ENCODE peak calls at places on chromosomes 3 and 15, in four cellular contexts. One of them, this sample, is unnamed.

GRCh38 chr3:85251766-85252165 is 293.0 kb downstream of the CADM2 start:
- DNase-seq in mammary epithelial cell: no peak
- DNase-seq in NCI-H1092 treated with DMSO at 0.1 percent for 48 hours: no peak
- DNase-seq in AG10803: no peak
- DNase-seq in this sample: no peak

GRCh38 chr3:172201136-172201989 is 162.0 kb downstream of the FNDC3B start:
- DNase-seq in mammary epithelial cell: peak
- DNase-seq in NCI-H1092 treated with DMSO at 0.1 percent for 48 hours: peak
- DNase-seq in AG10803: peak
- DNase-seq in this sample: no peak

GRCh38 chr15:44144193-44144592 is 50.9 kb downstream of the FRMD5 start:
- DNase-seq in mammary epithelial cell: no peak
- DNase-seq in NCI-H1092 treated with DMSO at 0.1 percent for 48 hours: no peak
- DNase-seq in AG10803: no peak
- DNase-seq in this sample: no peak

GRCh38 chr15:75790631-75791336 is 52.5 kb upstream of the UBE2Q2 start:
- DNase-seq in mammary epithelial cell: no peak
- DNase-seq in NCI-H1092 treated with DMSO at 0.1 percent for 48 hours: no peak
- DNase-seq in AG10803: no peak
- DNase-seq in this sample: no peak

GRCh38 chr15:91135201-91136130 is 35.4 kb downstream of the SV2B start:
- DNase-seq in mammary epithelial cell: no peak
- DNase-seq in NCI-H1092 treated with DMSO at 0.1 percent for 48 hours: no peak
- DNase-seq in AG10803: no peak
- DNase-seq in this sample: no peak

GRCh38 chr3:14306167-14306566 is 96.2 kb upstream of the SLC6A6 start:
- DNase-seq in mammary epithelial cell: no peak
- DNase-seq in NCI-H1092 treated with DMSO at 0.1 percent for 48 hours: no peak
- DNase-seq in AG10803: no peak
- DNase-seq in this sample: no peak

GRCh38 chr3:170572665-170573253 is 13.1 kb downstream of the SLC7A14 start:
- DNase-seq in mammary epithelial cell: peak
- DNase-seq in NCI-H1092 treated with DMSO at 0.1 percent for 48 hours: no peak
- DNase-seq in AG10803: peak
- DNase-seq in this sample: no peak

GRCh38 chr3:149087208-149087607 is 875 bp upstream of the HLTF start:
- DNase-seq in mammary epithelial cell: no peak
- DNase-seq in NCI-H1092 treated with DMSO at 0.1 percent for 48 hours: no peak
- DNase-seq in AG10803: no peak
- DNase-seq in this sample: no peak

GRCh38 chr15:72585659-72586058 is 68.8 kb upstream of the GOLGA6B start:
- DNase-seq in mammary epithelial cell: peak
- DNase-seq in NCI-H1092 treated with DMSO at 0.1 percent for 48 hours: no peak
- DNase-seq in AG10803: peak
- DNase-seq in this sample: no peak

GRCh38 chr3:19149388-19149787 is 1.1 kb downstream of the KCNH8 start:
- DNase-seq in mammary epithelial cell: no peak
- DNase-seq in NCI-H1092 treated with DMSO at 0.1 percent for 48 hours: no peak
- DNase-seq in AG10803: peak
- DNase-seq in this sample: no peak

GRCh38 chr3:19946291-19946831 is 536 bp upstream of the RAB5A start:
- DNase-seq in mammary epithelial cell: no peak
- DNase-seq in NCI-H1092 treated with DMSO at 0.1 percent for 48 hours: no peak
- DNase-seq in AG10803: no peak
- DNase-seq in this sample: peak

GRCh38 chr3:61669676-61670299 is 108.4 kb downstream of the PTPRG start:
- DNase-seq in mammary epithelial cell: peak
- DNase-seq in NCI-H1092 treated with DMSO at 0.1 percent for 48 hours: no peak
- DNase-seq in AG10803: no peak
- DNase-seq in this sample: no peak

GRCh38 chr3:71987828-71988227 is 202.9 kb upstream of the PROK2 start:
- DNase-seq in mammary epithelial cell: no peak
- DNase-seq in NCI-H1092 treated with DMSO at 0.1 percent for 48 hours: no peak
- DNase-seq in AG10803: peak
- DNase-seq in this sample: no peak

GRCh38 chr15:40103124-40103858 is 5.4 kb downstream of the BMF start:
- DNase-seq in mammary epithelial cell: peak
- DNase-seq in NCI-H1092 treated with DMSO at 0.1 percent for 48 hours: peak
- DNase-seq in AG10803: peak
- DNase-seq in this sample: no peak

GRCh38 chr3:127637546-127637945 is 8.6 kb downstream of the PODXL2 start:
- DNase-seq in mammary epithelial cell: no peak
- DNase-seq in NCI-H1092 treated with DMSO at 0.1 percent for 48 hours: no peak
- DNase-seq in AG10803: peak
- DNase-seq in this sample: peak

GRCh38 chr3:114519415-114519814 is 225.6 kb downstream of the TIGIT start:
- DNase-seq in mammary epithelial cell: peak
- DNase-seq in NCI-H1092 treated with DMSO at 0.1 percent for 48 hours: no peak
- DNase-seq in AG10803: peak
- DNase-seq in this sample: no peak

GRCh38 chr3:48639944-48640606 is 4.8 kb upstream of the SLC26A6 start:
- DNase-seq in mammary epithelial cell: no peak
- DNase-seq in NCI-H1092 treated with DMSO at 0.1 percent for 48 hours: no peak
- DNase-seq in AG10803: no peak
- DNase-seq in this sample: no peak

GRCh38 chr3:58260261-58260731 is 22.7 kb downstream of the ABHD6 start:
- DNase-seq in mammary epithelial cell: peak
- DNase-seq in NCI-H1092 treated with DMSO at 0.1 percent for 48 hours: no peak
- DNase-seq in AG10803: peak
- DNase-seq in this sample: no peak

GRCh38 chr3:33722626-33723370 is 4.7 kb upstream of the CLASP2 start:
- DNase-seq in mammary epithelial cell: no peak
- DNase-seq in NCI-H1092 treated with DMSO at 0.1 percent for 48 hours: no peak
- DNase-seq in AG10803: peak
- DNase-seq in this sample: no peak

GRCh38 chr15:87461621-87462020 is 794.9 kb downstream of the NTRK3 start:
- DNase-seq in mammary epithelial cell: peak
- DNase-seq in NCI-H1092 treated with DMSO at 0.1 percent for 48 hours: no peak
- DNase-seq in AG10803: peak
- DNase-seq in this sample: no peak

GRCh38 chr3:11434017-11434526 is 161.9 kb downstream of the ATG7 start:
- DNase-seq in mammary epithelial cell: no peak
- DNase-seq in NCI-H1092 treated with DMSO at 0.1 percent for 48 hours: no peak
- DNase-seq in AG10803: peak
- DNase-seq in this sample: no peak

GRCh38 chr3:165359005-165359404 is 162.8 kb upstream of the SLITRK3 start:
- DNase-seq in mammary epithelial cell: no peak
- DNase-seq in NCI-H1092 treated with DMSO at 0.1 percent for 48 hours: no peak
- DNase-seq in AG10803: no peak
- DNase-seq in this sample: no peak

GRCh38 chr15:74489518-74490338 is 28.8 kb upstream of the UBL7 start:
- DNase-seq in mammary epithelial cell: peak
- DNase-seq in NCI-H1092 treated with DMSO at 0.1 percent for 48 hours: peak
- DNase-seq in AG10803: peak
- DNase-seq in this sample: peak

GRCh38 chr3:107963581-107963980 is 127.2 kb downstream of the CD47 start:
- DNase-seq in mammary epithelial cell: no peak
- DNase-seq in NCI-H1092 treated with DMSO at 0.1 percent for 48 hours: no peak
- DNase-seq in AG10803: no peak
- DNase-seq in this sample: no peak

GRCh38 chr3:172125963-172126403 is 86.6 kb downstream of the FNDC3B start:
- DNase-seq in mammary epithelial cell: no peak
- DNase-seq in NCI-H1092 treated with DMSO at 0.1 percent for 48 hours: no peak
- DNase-seq in AG10803: peak
- DNase-seq in this sample: no peak

GRCh38 chr3:14428087-14429067 is 26.0 kb downstream of the SLC6A6 start:
- DNase-seq in mammary epithelial cell: no peak
- DNase-seq in NCI-H1092 treated with DMSO at 0.1 percent for 48 hours: peak
- DNase-seq in AG10803: no peak
- DNase-seq in this sample: no peak

GRCh38 chr15:89112341-89112971 is 24.2 kb downstream of the ABHD2 start:
- DNase-seq in mammary epithelial cell: no peak
- DNase-seq in NCI-H1092 treated with DMSO at 0.1 percent for 48 hours: no peak
- DNase-seq in AG10803: peak
- DNase-seq in this sample: no peak

GRCh38 chr3:10992017-10992945 is at the start of gene SLC6A1:
- DNase-seq in mammary epithelial cell: no peak
- DNase-seq in NCI-H1092 treated with DMSO at 0.1 percent for 48 hours: peak
- DNase-seq in AG10803: no peak
- DNase-seq in this sample: no peak

GRCh38 chr15:63974036-63974435 is 72.2 kb downstream of the DAPK2 start:
- DNase-seq in mammary epithelial cell: no peak
- DNase-seq in NCI-H1092 treated with DMSO at 0.1 percent for 48 hours: no peak
- DNase-seq in AG10803: peak
- DNase-seq in this sample: no peak

GRCh38 chr3:38247366-38248035 is 18.1 kb upstream of the SLC22A13 start:
- DNase-seq in mammary epithelial cell: peak
- DNase-seq in NCI-H1092 treated with DMSO at 0.1 percent for 48 hours: peak
- DNase-seq in AG10803: peak
- DNase-seq in this sample: no peak

GRCh38 chr3:177337548-177338331 is 140.5 kb upstream of the TBL1XR1 start:
- DNase-seq in mammary epithelial cell: peak
- DNase-seq in NCI-H1092 treated with DMSO at 0.1 percent for 48 hours: no peak
- DNase-seq in AG10803: peak
- DNase-seq in this sample: peak

GRCh38 chr3:113663324-113663750 is 33.1 kb downstream of the USF3 start:
- DNase-seq in mammary epithelial cell: no peak
- DNase-seq in NCI-H1092 treated with DMSO at 0.1 percent for 48 hours: no peak
- DNase-seq in AG10803: no peak
- DNase-seq in this sample: no peak

GRCh38 chr15:58182460-58183163 is 44.4 kb downstream of the AQP9 start:
- DNase-seq in mammary epithelial cell: peak
- DNase-seq in NCI-H1092 treated with DMSO at 0.1 percent for 48 hours: peak
- DNase-seq in AG10803: peak
- DNase-seq in this sample: peak

GRCh38 chr15:41801185-41801584 is 26.7 kb upstream of the JMJD7 start:
- DNase-seq in mammary epithelial cell: no peak
- DNase-seq in NCI-H1092 treated with DMSO at 0.1 percent for 48 hours: no peak
- DNase-seq in AG10803: no peak
- DNase-seq in this sample: no peak

GRCh38 chr3:192494176-192494575 is 233.2 kb downstream of the FGF12 start:
- DNase-seq in mammary epithelial cell: no peak
- DNase-seq in NCI-H1092 treated with DMSO at 0.1 percent for 48 hours: peak
- DNase-seq in AG10803: no peak
- DNase-seq in this sample: no peak

GRCh38 chr3:107987036-107987557 is 103.7 kb downstream of the CD47 start:
- DNase-seq in mammary epithelial cell: peak
- DNase-seq in NCI-H1092 treated with DMSO at 0.1 percent for 48 hours: no peak
- DNase-seq in AG10803: peak
- DNase-seq in this sample: no peak

GRCh38 chr3:146605106-146605505 is at the start of gene PLSCR5:
- DNase-seq in mammary epithelial cell: peak
- DNase-seq in NCI-H1092 treated with DMSO at 0.1 percent for 48 hours: no peak
- DNase-seq in AG10803: no peak
- DNase-seq in this sample: no peak

GRCh38 chr15:77506311-77507150 is 85.8 kb downstream of the HMG20A start:
- DNase-seq in mammary epithelial cell: peak
- DNase-seq in NCI-H1092 treated with DMSO at 0.1 percent for 48 hours: peak
- DNase-seq in AG10803: no peak
- DNase-seq in this sample: no peak

GRCh38 chr3:25962255-25962654 is 172.4 kb downstream of the OXSM start:
- DNase-seq in mammary epithelial cell: peak
- DNase-seq in NCI-H1092 treated with DMSO at 0.1 percent for 48 hours: no peak
- DNase-seq in AG10803: no peak
- DNase-seq in this sample: no peak

This sample was measured in effector memory CD8-positive, alpha-beta T cell.